ENCODE peak calls at places on chromosomes 1 and 21, in ten cellular contexts. E is colonic mucosa; G is H1; Q is K562; D is HCT116; W is CD4-positive, alpha-beta memory T cell; U is IMR-90; S is sigmoid colon; R is psoas muscle; A is A549. N is an unnamed sample. For H3K9me3, the result is how much of the 10 kb centered on the place peaks cover.

GRCh38 chr1:225848044-225848955 is 33.9 kb downstream of the TMEM63A start:
- DNase-seq in E (no peak), G (no peak), Q (peak), D (no peak), W (no peak), U (peak), S (no peak), R (no peak), A (no peak), N (peak)

GRCh38 chr21:23522750-23523149 is 2084.5 kb downstream of the MRPL39 start:
- DNase-seq in E (no peak), G (no peak), Q (no peak), D (no peak), W (no peak), U (no peak), S (no peak), R (no peak), A (no peak), N (no peak)

GRCh38 chr1:228955691-228956090 is 220.4 kb downstream of the RHOU start:
- DNase-seq in E (no peak), G (no peak), Q (no peak), D (no peak), W (no peak), U (peak), S (no peak), R (no peak), A (no peak), N (no peak)

GRCh38 chr1:27643626-27644368 is 8.8 kb upstream of the FGR start:
- DNase-seq in E (peak), G (no peak), Q (peak), D (peak), W (peak), U (peak), S (no peak), R (peak), A (peak), N (no peak)

GRCh38 chr1:96236156-96236739 is 485.3 kb upstream of the PTBP2 start:
- DNase-seq in E (peak), G (no peak), Q (peak), D (peak), W (no peak), U (peak), S (no peak), R (no peak), A (peak), N (no peak)

GRCh38 chr1:184943998-184944397 is 30.3 kb downstream of the NIBAN1 start:
- DNase-seq in E (no peak), G (no peak), Q (no peak), D (no peak), W (no peak), U (no peak), S (no peak), R (no peak), A (no peak), N (no peak)

GRCh38 chr1:94974224-94974623 is 47.3 kb upstream of the CNN3 start:
- DNase-seq in E (no peak), G (no peak), Q (no peak), D (no peak), W (no peak), U (peak), S (no peak), R (no peak), A (no peak), N (no peak)

GRCh38 chr1:214385428-214385827 is 104.5 kb downstream of the SMYD2 start:
- DNase-seq in E (no peak), G (no peak), Q (no peak), D (no peak), W (no peak), U (no peak), S (no peak), R (no peak), A (no peak), N (no peak)

GRCh38 chr1:230201445-230201844 is 134.4 kb downstream of the GALNT2 start:
- DNase-seq in E (no peak), G (no peak), Q (no peak), D (no peak), W (no peak), U (no peak), S (no peak), R (no peak), A (no peak), N (no peak)

GRCh38 chr1:110163591-110163990 is 13.3 kb downstream of the SLC6A17 start:
- DNase-seq in E (no peak), G (no peak), Q (no peak), D (no peak), W (no peak), U (no peak), S (no peak), R (no peak), A (no peak), N (no peak)

GRCh38 chr1:31765041-31765467 is 914 bp upstream of the ADGRB2 start:
- DNase-seq in E (no peak), G (no peak), Q (no peak), D (no peak), W (no peak), U (peak), S (no peak), R (no peak), A (peak), N (no peak)

DNA sequence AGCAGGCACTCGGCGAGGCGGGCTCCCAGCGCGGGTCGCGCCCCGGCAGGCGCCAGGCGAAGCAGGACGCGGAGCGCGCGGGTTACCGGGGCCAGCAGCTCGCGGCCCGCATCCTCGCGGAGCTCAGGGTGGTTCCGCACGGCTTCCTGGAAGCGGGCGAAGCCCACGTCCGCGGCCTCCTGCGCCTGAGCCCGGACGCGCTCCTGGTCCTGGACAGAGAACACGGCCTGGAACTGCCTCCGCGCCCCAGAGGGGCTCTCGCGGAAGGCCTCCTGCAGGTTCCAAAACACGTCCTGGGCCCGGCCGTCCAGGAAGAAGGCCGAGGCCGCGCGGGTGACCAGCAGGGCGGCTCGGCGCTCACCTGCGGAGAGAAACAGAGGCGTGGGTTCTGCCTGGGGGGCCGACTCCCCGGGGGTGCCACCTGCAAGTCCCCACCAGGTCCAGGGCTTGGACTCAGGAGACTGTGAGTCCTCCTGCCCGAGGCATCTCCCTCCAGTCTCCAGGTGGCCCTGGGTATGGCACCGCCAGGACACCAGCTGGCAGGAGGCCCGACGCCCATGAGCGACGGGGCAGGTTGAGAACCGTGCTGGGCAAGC is 11.4 kb downstream of the TTC34 start:
- DNase-seq in E (no peak), G (no peak), Q (no peak), D (no peak), W (no peak), U (no peak), S (peak), R (peak), A (no peak), N (no peak)
- H3K9me3 ChIP-seq in E (under half), G (half or more), Q (under half), D (under half), W (under half), U (under half), S (under half), R (under half), A (under half), N (under half)

GRCh38 chr1:2816786-2817185 is 15.3 kb upstream of the TTC34 start:
- DNase-seq in E (no peak), G (no peak), Q (no peak), D (no peak), W (no peak), U (no peak), S (no peak), R (peak), A (no peak), N (no peak)

GRCh38 chr1:2815551-2815950 is 14.1 kb upstream of the TTC34 start:
- DNase-seq in E (no peak), G (no peak), Q (no peak), D (no peak), W (no peak), U (no peak), S (no peak), R (peak), A (no peak), N (peak)

GRCh38 chr1:2812136-2812535 is 10.6 kb upstream of the TTC34 start:
- DNase-seq in E (no peak), G (no peak), Q (no peak), D (no peak), W (no peak), U (no peak), S (no peak), R (no peak), A (no peak), N (no peak)

GRCh38 chr1:2812939-2813653 is 11.6 kb upstream of the TTC34 start:
- DNase-seq in E (no peak), G (no peak), Q (no peak), D (no peak), W (no peak), U (no peak), S (no peak), R (no peak), A (no peak), N (no peak)

GRCh38 chr1:2814511-2815075 is 13.1 kb upstream of the TTC34 start:
- DNase-seq in E (no peak), G (no peak), Q (no peak), D (no peak), W (no peak), U (no peak), S (no peak), R (peak), A (no peak), N (peak)
- H3K9me3 ChIP-seq in E (under half), G (half or more), Q (under half), D (under half), W (under half), U (under half), S (under half), R (under half), A (under half), N (under half)

DNA sequence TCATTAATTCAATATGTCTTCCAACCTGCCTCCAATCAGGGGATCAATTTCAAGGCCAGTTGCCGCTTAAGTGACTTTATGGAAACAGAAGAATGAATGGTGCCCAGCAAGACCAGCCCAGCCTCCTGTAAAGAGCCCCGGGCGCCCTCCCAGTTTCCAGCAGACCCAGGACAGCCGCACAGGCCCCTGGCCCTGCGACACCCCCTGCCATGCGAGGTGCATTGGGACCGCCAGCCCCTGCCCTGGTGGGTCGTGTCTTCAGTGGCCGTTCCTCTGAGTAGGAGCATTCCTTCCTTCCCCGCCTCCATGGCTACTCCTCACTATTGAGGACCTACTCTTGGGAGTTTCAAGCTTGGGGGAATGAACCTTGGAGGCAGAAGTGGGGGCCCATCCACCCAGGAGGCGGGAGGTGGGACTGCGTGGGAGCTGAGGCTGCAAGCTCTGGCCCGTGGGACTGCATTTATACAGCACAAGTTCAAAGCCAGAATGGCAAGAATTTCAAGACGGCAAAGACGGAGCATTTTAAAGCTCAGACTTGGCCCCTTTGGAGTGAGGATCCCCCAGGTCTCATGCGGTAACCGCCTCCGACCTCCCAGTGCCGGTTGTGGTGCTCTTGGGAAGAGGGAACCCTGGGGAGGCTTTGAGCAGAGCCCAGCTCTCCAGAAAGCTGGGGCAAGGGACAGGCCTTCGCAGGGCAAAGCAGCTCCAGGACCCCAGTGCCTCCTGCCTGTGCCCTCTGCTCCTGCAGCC is 73.1 kb upstream of the ACTRT2 start:
- DNase-seq in E (no peak), G (no peak), Q (no peak), D (no peak), W (no peak), U (no peak), S (peak), R (no peak), A (no peak), N (no peak)
- H3K9me3 ChIP-seq in E (under half), G (half or more), Q (under half), D (under half), W (under half), U (half or more), S (under half), R (under half), A (under half), N (under half)

GRCh38 chr1:227662933-227663332 is 72.2 kb downstream of the JMJD4 start:
- DNase-seq in E (no peak), G (no peak), Q (no peak), D (no peak), W (no peak), U (no peak), S (no peak), R (no peak), A (no peak), N (no peak)
- H3K9me3 ChIP-seq in E (under half), G (half or more), Q (under half), D (under half), W (half or more), U (half or more), S (half or more), R (half or more), A (half or more), N (under half)

GRCh38 chr1:106534612-106535011 is 521.9 kb upstream of the PRMT6 start:
- DNase-seq in E (no peak), G (no peak), Q (no peak), D (no peak), W (no peak), U (no peak), S (no peak), R (no peak), A (no peak), N (no peak)

GRCh38 chr1:106536741-106537140 is 519.7 kb upstream of the PRMT6 start:
- DNase-seq in E (no peak), G (no peak), Q (no peak), D (no peak), W (no peak), U (no peak), S (no peak), R (no peak), A (no peak), N (no peak)
- H3K9me3 ChIP-seq in E (under half), G (under half), Q (under half), D (under half), W (under half), U (under half), S (under half), R (under half), A (under half), N (under half)

GRCh38 chr1:49240709-49241221 is 464.1 kb upstream of the BEND5 start:
- DNase-seq in E (no peak), G (no peak), Q (no peak), D (no peak), W (no peak), U (no peak), S (no peak), R (no peak), A (no peak), N (no peak)

GRCh38 chr1:49229555-49229954 is 452.9 kb upstream of the BEND5 start:
- DNase-seq in E (no peak), G (no peak), Q (no peak), D (no peak), W (no peak), U (no peak), S (no peak), R (no peak), A (no peak), N (no peak)

GRCh38 chr1:49234988-49235387 is 458.3 kb upstream of the BEND5 start:
- DNase-seq in E (no peak), G (no peak), Q (no peak), D (no peak), W (no peak), U (no peak), S (no peak), R (no peak), A (no peak), N (no peak)
- H3K9me3 ChIP-seq in E (under half), G (under half), Q (under half), D (under half), W (under half), U (under half), S (under half), R (under half), A (under half), N (under half)